ENCODE peak calls at places on chromosomes 3 and 15, in six cellular contexts. One of them, this sample, is unnamed.

GRCh38 chr15:81001180-81002003 is 669 bp downstream of the TLNRD1 start:
- DNase-seq in activated CD4-positive, CD25-positive, alpha-beta regulatory T cell treated with anti-CD3 and anti-CD28 coated beads, Interleukin-2, amount 50 U/mL, for 72 hours: peak; percentile 65
- DNase-seq in DND-41: peak; percentile 37
- DNase-seq in GM23338: peak; percentile 63
- DNase-seq in RWPE1: peak; percentile 55
- DNase-seq in NCI-H460: no peak
- DNase-seq in this sample: peak; percentile 59

GRCh38 chr3:173003471-173003870 is 137.6 kb downstream of the SPATA16 start:
- DNase-seq in activated CD4-positive, CD25-positive, alpha-beta regulatory T cell treated with anti-CD3 and anti-CD28 coated beads, Interleukin-2, amount 50 U/mL, for 72 hours: no peak
- DNase-seq in DND-41: no peak
- DNase-seq in GM23338: no peak
- DNase-seq in RWPE1: no peak
- DNase-seq in NCI-H460: no peak
- DNase-seq in this sample: no peak

GRCh38 chr3:136728918-136729317 is 23.3 kb downstream of the STAG1 start:
- DNase-seq in activated CD4-positive, CD25-positive, alpha-beta regulatory T cell treated with anti-CD3 and anti-CD28 coated beads, Interleukin-2, amount 50 U/mL, for 72 hours: no peak
- DNase-seq in DND-41: no peak
- DNase-seq in GM23338: peak; percentile 44
- DNase-seq in RWPE1: no peak
- DNase-seq in NCI-H460: no peak
- DNase-seq in this sample: peak; percentile 68

GRCh38 chr3:144270100-144270499 is 298.5 kb downstream of the DIPK2A start:
- DNase-seq in activated CD4-positive, CD25-positive, alpha-beta regulatory T cell treated with anti-CD3 and anti-CD28 coated beads, Interleukin-2, amount 50 U/mL, for 72 hours: no peak
- DNase-seq in DND-41: no peak
- DNase-seq in GM23338: no peak
- DNase-seq in RWPE1: no peak
- DNase-seq in NCI-H460: no peak
- DNase-seq in this sample: no peak

GRCh38 chr3:146903927-146904326 is 298.8 kb upstream of the PLSCR5 start:
- DNase-seq in activated CD4-positive, CD25-positive, alpha-beta regulatory T cell treated with anti-CD3 and anti-CD28 coated beads, Interleukin-2, amount 50 U/mL, for 72 hours: no peak
- DNase-seq in DND-41: no peak
- DNase-seq in GM23338: no peak
- DNase-seq in RWPE1: no peak
- DNase-seq in NCI-H460: no peak
- DNase-seq in this sample: no peak

GRCh38 chr15:60706145-60706544 is 227.2 kb upstream of the ICE2 start:
- DNase-seq in activated CD4-positive, CD25-positive, alpha-beta regulatory T cell treated with anti-CD3 and anti-CD28 coated beads, Interleukin-2, amount 50 U/mL, for 72 hours: no peak
- DNase-seq in DND-41: no peak
- DNase-seq in GM23338: no peak
- DNase-seq in RWPE1: no peak
- DNase-seq in NCI-H460: no peak
- DNase-seq in this sample: no peak

GRCh38 chr3:85576091-85576690 is 617.4 kb downstream of the CADM2 start:
- DNase-seq in activated CD4-positive, CD25-positive, alpha-beta regulatory T cell treated with anti-CD3 and anti-CD28 coated beads, Interleukin-2, amount 50 U/mL, for 72 hours: peak; percentile 34
- DNase-seq in DND-41: peak; percentile 56
- DNase-seq in GM23338: peak; percentile 84
- DNase-seq in RWPE1: peak; percentile 32
- DNase-seq in NCI-H460: peak; percentile 45
- DNase-seq in this sample: peak; percentile 17

GRCh38 chr3:24680214-24680967 is 185.7 kb upstream of the THRB start:
- DNase-seq in activated CD4-positive, CD25-positive, alpha-beta regulatory T cell treated with anti-CD3 and anti-CD28 coated beads, Interleukin-2, amount 50 U/mL, for 72 hours: peak; percentile 52
- DNase-seq in DND-41: peak; percentile 62
- DNase-seq in GM23338: peak; percentile 87
- DNase-seq in RWPE1: no peak
- DNase-seq in NCI-H460: peak; percentile 23
- DNase-seq in this sample: no peak

GRCh38 chr3:37392957-37393356 is 218.6 kb upstream of the LRRFIP2 start:
- DNase-seq in activated CD4-positive, CD25-positive, alpha-beta regulatory T cell treated with anti-CD3 and anti-CD28 coated beads, Interleukin-2, amount 50 U/mL, for 72 hours: no peak
- DNase-seq in DND-41: no peak
- DNase-seq in GM23338: no peak
- DNase-seq in RWPE1: no peak
- DNase-seq in NCI-H460: no peak
- DNase-seq in this sample: no peak

GRCh38 chr3:128419311-128419710 is 47.4 kb downstream of the DNAJB8 start:
- DNase-seq in activated CD4-positive, CD25-positive, alpha-beta regulatory T cell treated with anti-CD3 and anti-CD28 coated beads, Interleukin-2, amount 50 U/mL, for 72 hours: no peak
- DNase-seq in DND-41: no peak
- DNase-seq in GM23338: no peak
- DNase-seq in RWPE1: no peak
- DNase-seq in NCI-H460: no peak
- DNase-seq in this sample: no peak

GRCh38 chr3:32238816-32239637 is 547 bp downstream of the CMTM8 start:
- DNase-seq in activated CD4-positive, CD25-positive, alpha-beta regulatory T cell treated with anti-CD3 and anti-CD28 coated beads, Interleukin-2, amount 50 U/mL, for 72 hours: peak; percentile 61
- DNase-seq in DND-41: peak; percentile 52
- DNase-seq in GM23338: peak; percentile 63
- DNase-seq in RWPE1: peak; percentile 14
- DNase-seq in NCI-H460: no peak
- DNase-seq in this sample: no peak

GRCh38 chr3:196741401-196741761 is 1.7 kb downstream of the PAK2 start:
- DNase-seq in activated CD4-positive, CD25-positive, alpha-beta regulatory T cell treated with anti-CD3 and anti-CD28 coated beads, Interleukin-2, amount 50 U/mL, for 72 hours: no peak
- DNase-seq in DND-41: no peak
- DNase-seq in GM23338: no peak
- DNase-seq in RWPE1: no peak
- DNase-seq in NCI-H460: no peak
- DNase-seq in this sample: no peak

GRCh38 chr3:126552688-126553283 is 5.9 kb downstream of the C3orf22 start:
- DNase-seq in activated CD4-positive, CD25-positive, alpha-beta regulatory T cell treated with anti-CD3 and anti-CD28 coated beads, Interleukin-2, amount 50 U/mL, for 72 hours: no peak
- DNase-seq in DND-41: peak; percentile 1
- DNase-seq in GM23338: no peak
- DNase-seq in RWPE1: no peak
- DNase-seq in NCI-H460: no peak
- DNase-seq in this sample: no peak

This sample was measured in HCEC 1CT.